ENCODE peak calls at places on chromosomes 11 and 22, in four cellular contexts. M is endothelial cell of umbilical vein, N is activated T-helper 1 cell treated with Interleukin-2 at 50 U/mL for 16 hours, B is iPS-NIHi11. D is an unnamed sample.

GRCh38 chr22:33743756-33744155 is 176.5 kb downstream of the LARGE1 start:
- DNase-seq in M (no peak), B (no peak), N (no peak), D (no peak)

GRCh38 chr22:50406416-50407170 is 63.5 kb downstream of the PPP6R2 start:
- DNase-seq in B (no peak), N (no peak), M (no peak), D (no peak)

GRCh38 chr11:96317576-96317975 is 25.4 kb downstream of the MAML2 start:
- DNase-seq in M (no peak), N (no peak), B (no peak), D (no peak)

GRCh38 chr11:125250316-125250870 is 85.8 kb downstream of the PKNOX2 start:
- DNase-seq in M (no peak), N (no peak), B (no peak), D (no peak)

GRCh38 chr11:1852885-1853284 is at the start of gene LSP1:
- DNase-seq in M (no peak), B (no peak), N (peak; percentile 78), D (no peak)

GRCh38 chr11:27697679-27698275 is 2.5 kb downstream of the BDNF start:
- DNase-seq in M (peak; percentile 33), N (no peak), B (no peak), D (no peak)

GRCh38 chr22:26367402-26368245 is 61.4 kb upstream of the ASPHD2 start:
- DNase-seq in N (peak; percentile 29), B (peak; percentile 63), M (peak; percentile 60), D (peak; percentile 35)

GRCh38 chr11:12075822-12076821 is 34.3 kb upstream of the MICAL2 start:
- DNase-seq in B (no peak), N (no peak), M (no peak), D (no peak)

GRCh38 chr11:10305964-10306918 is 1.4 kb downstream of the ADM start:
- DNase-seq in M (peak; percentile 43), N (no peak), B (no peak), D (peak; percentile 27)

GRCh38 chr11:45161252-45162063 is 15.0 kb downstream of the PRDM11 start:
- DNase-seq in N (no peak), B (no peak), M (no peak), D (no peak)

GRCh38 chr11:14054708-14055107 is 92.2 kb downstream of the SPON1 start:
- DNase-seq in N (no peak), M (no peak), B (no peak), D (no peak)